ENCODE peak calls at places on chromosomes 13 and 19, in seven cellular contexts. G is cardiac muscle cell, U is mammary epithelial cell, X is kidney epithelial cell, Z is GM23338, K is brain microvascular endothelial cell, A is foreskin fibroblast. T is an unnamed sample.

GRCh38 chr13:36712785-36713184 is 39.0 kb downstream of the SERTM1 start:
- DNase-seq in K (peak), A (peak), X (peak), Z (no peak), G (peak), U (peak), T (no peak)

GRCh38 chr19:5090780-5091575 is 122.1 kb downstream of the KDM4B start:
- DNase-seq in A (peak), G (peak), Z (no peak), U (no peak), K (peak), X (no peak), T (peak)

GRCh38 chr13:93505104-93505952 is 278.7 kb downstream of the GPC6 start:
- DNase-seq in K (peak), U (no peak), G (peak), Z (no peak), X (no peak), A (peak), T (no peak)

GRCh38 chr19:588093-588742 is 1.5 kb upstream of the HCN2 start:
- DNase-seq in A (peak), K (peak), Z (peak), U (peak), G (peak), X (no peak), T (no peak)

GRCh38 chr19:17441241-17442135 is 7.0 kb downstream of the TMEM221 start:
- DNase-seq in A (peak), K (no peak), U (peak), G (peak), X (peak), Z (peak), T (no peak)

GRCh38 chr19:40249201-40249600 is 22.7 kb upstream of the CCNP start:
- DNase-seq in K (no peak), G (no peak), Z (no peak), U (no peak), X (no peak), A (no peak), T (no peak)

GRCh38 chr19:22606954-22607652 is 27.0 kb upstream of the ZNF492 start:
- DNase-seq in Z (no peak), A (no peak), K (no peak), G (no peak), U (no peak), X (no peak), T (no peak)

GRCh38 chr13:44420376-44421220 is 47.0 kb downstream of the SERP2 start:
- DNase-seq in G (no peak), Z (peak), K (no peak), U (no peak), X (no peak), A (no peak), T (no peak)

GRCh38 chr19:990746-991145 is 6.6 kb downstream of the WDR18 start:
- DNase-seq in X (no peak), A (no peak), Z (no peak), G (no peak), K (no peak), U (no peak), T (no peak)

GRCh38 chr19:13883665-13884064 is 6.7 kb downstream of the NANOS3 start:
- DNase-seq in X (no peak), Z (peak), A (no peak), G (no peak), K (no peak), U (no peak), T (no peak)
- TF ChIP-seq CTCF in X (peak), Z (peak), A (no peak), G (peak), K (peak), U (peak), T (peak)

GRCh38 chr19:8640402-8641004 is 10.1 kb downstream of the NFILZ start:
- DNase-seq in A (no peak), X (no peak), U (no peak), K (no peak), Z (no peak), G (peak), T (no peak)
- H3K4me3 ChIP-seq in A (no peak), X (no peak), U (no peak), K (no peak), Z (no peak), G (no peak), T (no peak)

DNA sequence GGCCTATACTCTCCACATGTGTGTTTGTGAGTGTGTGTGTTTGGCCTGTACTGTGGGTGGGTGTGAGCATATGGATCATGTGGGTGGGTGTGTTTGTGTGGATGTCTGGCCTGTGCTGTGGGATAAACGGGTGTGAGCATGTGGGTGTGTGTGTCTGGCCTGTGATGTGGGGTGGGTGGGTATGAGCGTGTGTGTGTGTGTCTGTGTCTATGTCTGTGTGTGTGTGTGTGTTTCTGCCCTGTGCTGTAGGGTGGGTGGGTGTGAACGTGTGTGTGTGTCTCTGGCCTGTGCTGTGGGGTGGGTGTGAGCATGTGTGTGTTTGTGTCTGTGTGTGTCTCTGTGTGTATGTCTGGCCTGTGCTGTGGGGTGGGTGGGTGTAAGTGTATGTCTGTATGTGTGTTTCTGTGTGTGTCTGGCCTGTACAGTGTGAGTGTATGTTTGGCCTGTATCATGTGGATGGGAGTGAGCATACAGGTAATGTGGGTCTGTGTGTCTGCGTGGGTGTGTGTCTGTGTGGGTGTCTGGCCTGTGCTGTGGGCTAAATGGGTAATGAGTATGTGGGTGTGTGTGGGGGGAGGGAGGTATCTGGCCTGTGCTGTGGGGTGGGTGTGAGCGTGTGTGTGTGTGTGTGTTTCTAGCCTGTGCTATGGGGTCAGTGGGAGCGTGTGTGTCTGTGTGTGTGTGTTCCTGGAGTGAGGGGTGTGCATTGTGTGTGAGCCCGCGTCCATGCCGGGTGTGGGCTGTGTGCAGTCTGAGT is 20.8 kb upstream of the KCTD15 start:
- DNase-seq in Z (no peak), G (no peak), X (no peak), U (no peak), A (no peak), K (no peak), T (no peak)
- TF ChIP-seq CTCF in Z (no peak), G (no peak), X (no peak), U (no peak), A (no peak), K (no peak), T (no peak)

DNA sequence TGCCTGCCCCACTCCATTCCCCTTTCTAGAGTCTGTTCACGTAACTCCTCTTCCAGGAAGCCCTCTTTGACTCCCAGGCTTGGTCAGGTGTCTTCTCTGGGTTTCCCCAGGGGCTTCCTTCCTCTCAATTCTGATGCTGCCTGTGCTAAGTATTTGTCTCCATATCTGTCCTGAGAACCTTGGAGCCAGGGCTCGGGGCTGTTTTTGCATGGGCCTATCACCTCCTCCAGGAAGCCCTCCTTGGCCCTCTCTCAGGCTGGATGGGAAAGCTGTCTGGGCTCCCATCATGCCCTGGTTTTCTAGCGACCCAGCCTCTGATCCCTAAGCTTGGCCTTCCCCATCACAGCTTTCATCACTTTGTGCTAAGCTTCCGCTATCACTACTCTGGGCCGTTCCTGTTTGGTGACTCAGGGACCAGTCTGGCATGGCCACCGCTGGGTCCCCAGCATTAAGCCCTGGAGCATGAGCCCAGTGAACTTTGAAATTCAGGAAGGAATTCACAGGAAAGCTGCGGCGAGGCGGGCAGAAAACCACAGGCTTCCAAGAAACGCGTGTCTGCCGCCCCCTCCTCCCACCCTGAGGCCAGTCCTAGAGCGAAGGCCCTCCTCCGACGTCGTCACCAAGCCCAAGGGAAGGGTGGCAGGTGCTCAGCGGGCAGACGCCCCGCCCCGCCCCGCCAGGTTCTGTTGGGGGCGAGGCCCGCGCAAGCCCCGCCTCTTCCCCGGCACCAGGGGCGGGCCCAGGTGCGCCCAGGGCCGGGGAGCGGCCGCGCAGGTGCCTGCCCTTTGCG is 482 bp upstream of the SPINT2 start:
- DNase-seq in U (peak), X (peak), A (peak), Z (peak), G (peak), K (peak), T (peak)
- H3K4me3 ChIP-seq in U (peak), X (peak), A (no peak), Z (peak), G (peak), K (peak), T (peak)

DNA sequence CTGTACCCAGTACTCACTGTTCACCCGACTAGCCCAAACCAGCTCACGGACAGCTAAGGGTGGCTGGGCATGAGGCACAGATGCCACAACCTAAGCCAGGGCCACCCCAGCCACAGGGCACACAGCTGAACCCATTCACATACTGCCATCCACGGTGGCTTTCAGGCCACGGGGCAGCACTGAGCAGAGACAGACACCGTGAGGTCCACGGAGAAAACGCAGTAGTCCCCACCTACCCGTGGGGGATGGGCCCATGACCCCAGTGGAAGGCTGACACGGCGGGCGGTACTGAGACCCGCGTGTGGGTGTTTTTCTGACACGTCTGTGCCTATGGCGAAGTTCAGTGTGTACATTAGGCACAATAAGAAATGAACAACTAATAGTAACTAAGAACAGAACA is 25.5 kb downstream of the IZUMO4 start:
- DNase-seq in Z (no peak), U (no peak), G (no peak), A (no peak), K (no peak), X (no peak), T (no peak)
- TF ChIP-seq CTCF in Z (no peak), U (no peak), G (no peak), A (no peak), K (no peak), X (no peak), T (no peak)

GRCh38 chr19:30547192-30547591 is 175.0 kb downstream of the ZNF536 start:
- DNase-seq in U (no peak), K (no peak), A (no peak), X (no peak), Z (no peak), G (no peak), T (no peak)

GRCh38 chr19:30549151-30549550 is 177.0 kb downstream of the ZNF536 start:
- DNase-seq in Z (no peak), U (no peak), K (no peak), G (no peak), A (no peak), X (no peak), T (no peak)

GRCh38 chr19:30546332-30546731 is 174.1 kb downstream of the ZNF536 start:
- DNase-seq in A (no peak), X (no peak), K (no peak), G (no peak), Z (no peak), U (no peak), T (no peak)

GRCh38 chr19:30543243-30543945 is 171.2 kb downstream of the ZNF536 start:
- DNase-seq in U (no peak), G (no peak), A (no peak), K (no peak), X (no peak), Z (no peak), T (no peak)

DNA sequence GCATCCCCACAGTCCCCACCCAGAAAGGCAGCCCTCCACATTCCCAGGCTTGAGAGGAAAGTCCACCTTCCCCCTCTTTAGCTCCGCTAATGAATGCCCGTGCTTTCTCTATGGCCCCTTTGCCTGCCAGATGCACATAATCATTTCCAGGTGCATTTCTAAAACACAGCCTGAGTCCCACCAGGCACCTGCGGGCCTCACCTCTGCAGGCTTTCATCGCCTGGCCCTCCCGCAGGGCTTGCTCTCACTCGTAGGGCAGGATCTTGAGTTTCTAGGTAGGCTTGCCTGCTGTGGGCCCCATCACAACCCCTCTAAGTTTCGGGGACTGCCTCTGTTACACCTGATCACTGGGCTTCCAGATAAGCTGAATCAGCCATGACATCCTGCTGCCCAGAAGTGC is 173.6 kb downstream of the ZNF536 start:
- DNase-seq in Z (no peak), X (no peak), U (no peak), A (no peak), K (no peak), G (no peak), T (no peak)
- H3K4me3 ChIP-seq in Z (no peak), X (no peak), U (no peak), A (no peak), K (no peak), G (no peak), T (no peak)

GRCh38 chr13:51444922-51445321 is 7.9 kb downstream of the INTS6 start:
- DNase-seq in Z (peak), K (no peak), X (no peak), G (peak), A (peak), U (no peak), T (no peak)
- TF ChIP-seq CTCF in Z (peak), K (peak), X (peak), G (peak), A (peak), U (peak), T (peak)

GRCh38 chr19:55179570-55180484 is at the start of gene SYT5:
- DNase-seq in Z (peak), X (no peak), K (no peak), G (peak), A (no peak), U (peak), T (no peak)
- H3K4me3 ChIP-seq in Z (peak), X (peak), K (peak), G (peak), A (peak), U (peak), T (peak)

GRCh38 chr13:19085876-19086275 is 95.7 kb downstream of the TUBA3C start:
- DNase-seq in U (no peak), Z (no peak), X (no peak), K (no peak), G (no peak), A (no peak), T (no peak)

GRCh38 chr13:19088416-19088815 is 93.2 kb downstream of the TUBA3C start:
- DNase-seq in Z (no peak), X (no peak), U (no peak), G (no peak), A (no peak), K (no peak), T (no peak)

GRCh38 chr13:19090495-19090894 is 91.1 kb downstream of the TUBA3C start:
- DNase-seq in X (no peak), U (no peak), Z (no peak), G (no peak), A (no peak), K (no peak), T (no peak)

GRCh38 chr13:19085258-19085657 is 96.4 kb downstream of the TUBA3C start:
- DNase-seq in U (no peak), X (no peak), G (no peak), K (no peak), Z (no peak), A (no peak), T (no peak)

GRCh38 chr13:19089315-19089714 is 92.3 kb downstream of the TUBA3C start:
- DNase-seq in A (no peak), K (no peak), X (no peak), Z (no peak), G (no peak), U (no peak), T (no peak)
- TF ChIP-seq CTCF in A (no peak), K (no peak), X (no peak), Z (no peak), G (no peak), U (no peak), T (no peak)